ENCODE peak calls at places on chromosome 6, in eight cellular contexts. U, B, Y, I, W, X, H and T are unnamed samples.

GRCh38 chr6:151391471-151392428 is at the start of gene ZBTB2:
- DNase-seq in U (peak; percentile 64), I (peak; percentile 79), H (peak; percentile 81), Y (peak; percentile 89), W (peak; percentile 90), B (peak; percentile 42), X (peak; percentile 88), T (peak; percentile 73)

GRCh38 chr6:2460216-2460734 is 214.9 kb upstream of the GMDS start:
- DNase-seq in U (no peak), X (no peak), H (no peak), I (no peak), B (no peak), Y (no peak), W (no peak), T (no peak)

GRCh38 chr6:134035823-134036296 is 16.6 kb downstream of the SLC2A12 start:
- DNase-seq in X (peak; percentile 15), Y (peak; percentile 64), W (no peak), B (no peak), H (no peak), I (peak; percentile 59), U (peak; percentile 40), T (no peak)

GRCh38 chr6:7726416-7727149 is 684 bp downstream of the BMP6 start:
- DNase-seq in W (no peak), B (no peak), U (no peak), Y (no peak), X (peak; percentile 14), I (no peak), H (no peak), T (peak; percentile 30)

GRCh38 chr6:126066068-126067048 is 80.0 kb downstream of the TRMT11 start:
- DNase-seq in I (peak; percentile 36), B (no peak), X (no peak), Y (no peak), W (no peak), H (no peak), U (no peak), T (peak; percentile 76)

GRCh38 chr6:73951186-73951585 is 255.2 kb downstream of the CD109 start:
- DNase-seq in X (no peak), W (no peak), U (no peak), Y (peak; percentile 7), B (no peak), H (no peak), I (peak; percentile 40), T (no peak)

GRCh38 chr6:163501440-163501839 is 86.9 kb downstream of the QKI start:
- DNase-seq in Y (no peak), I (no peak), H (no peak), B (no peak), U (no peak), W (no peak), X (no peak), T (no peak)

GRCh38 chr6:96563853-96564252 is 925 bp downstream of the FHL5 start:
- DNase-seq in W (no peak), I (no peak), Y (no peak), B (no peak), H (no peak), X (no peak), U (no peak), T (no peak)

DNA sequence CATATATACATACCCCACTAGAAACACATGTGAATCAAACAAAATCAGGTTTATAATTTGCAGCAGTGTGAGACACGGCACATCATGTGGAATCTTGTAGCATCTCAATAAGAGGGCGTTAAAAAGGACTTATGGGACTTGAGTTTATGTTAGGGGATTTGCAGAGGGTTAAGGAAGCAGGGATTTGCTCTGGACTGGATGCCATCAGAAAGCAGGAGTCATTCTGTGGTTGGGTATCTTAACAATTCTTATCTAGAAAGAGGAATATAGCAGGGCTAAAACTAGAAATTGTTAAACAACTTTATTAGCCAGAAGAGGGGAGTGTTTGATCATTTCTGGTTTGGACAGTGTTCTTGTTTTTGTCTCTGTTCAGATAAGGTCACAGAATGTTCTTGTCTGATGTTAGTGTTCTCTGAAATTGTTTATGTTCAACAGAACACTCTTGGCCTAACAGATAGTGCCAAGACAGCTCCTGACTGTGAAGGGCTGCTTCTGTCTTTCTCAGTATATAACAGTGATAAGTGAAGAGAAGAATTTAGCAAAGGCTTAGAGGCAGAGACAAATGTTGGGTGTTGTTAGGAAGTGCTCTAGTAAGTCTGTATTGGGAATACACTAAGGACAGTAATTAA is 39.2 kb downstream of the LIN28B start:
- DNase-seq in X (peak; percentile 35), B (no peak), U (no peak), Y (peak; percentile 19), H (no peak), I (peak; percentile 54), W (no peak), T (no peak)
- H3K27ac ChIP-seq in X (peak overlapping the region; percentile 14), B (no peak overlapping the region), U (no peak overlapping the region), Y (no peak overlapping the region), H (no peak overlapping the region), I (no peak overlapping the region), W (no peak overlapping the region), T (no peak overlapping the region)

DNA sequence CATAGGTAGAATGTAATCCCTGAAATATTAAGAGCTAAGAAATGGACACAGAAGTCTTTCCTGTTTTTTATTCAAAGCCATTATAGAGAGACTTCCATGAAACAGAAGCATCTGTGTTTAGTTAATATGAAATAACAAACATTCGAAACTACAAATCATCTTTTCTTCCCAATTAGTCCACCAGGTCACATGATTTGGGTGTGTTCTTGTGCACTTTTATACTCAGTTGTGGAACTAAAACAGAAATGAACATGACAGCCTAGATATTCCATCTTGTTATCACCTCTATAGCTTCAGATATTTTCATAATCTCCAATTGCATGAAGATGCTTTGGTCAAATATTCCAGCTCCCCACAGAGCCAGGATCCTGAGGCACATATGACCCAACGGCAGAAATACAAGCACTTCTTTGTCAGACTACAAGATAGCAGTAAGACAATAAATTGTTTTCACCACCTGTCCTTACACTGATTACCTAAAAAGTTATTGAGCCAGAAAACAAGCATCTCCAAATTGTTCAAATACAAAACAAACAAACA is 116.8 kb upstream of the BEND6 start:
- DNase-seq in X (no peak), H (no peak), I (no peak), Y (no peak), W (no peak), B (no peak), U (no peak), T (no peak)
- H3K4me1 ChIP-seq in X (no peaks in the 10 kb centered on the region), H (peaks cover 46% of the 10 kb centered on the region), I (peaks cover 7% of the 10 kb centered on the region), Y (peaks cover 3% of the 10 kb centered on the region), W (peaks cover 41% of the 10 kb centered on the region), B (peaks cover 5% of the 10 kb centered on the region), U (peaks cover 28% of the 10 kb centered on the region), T (no peaks in the 10 kb centered on the region)

DNA sequence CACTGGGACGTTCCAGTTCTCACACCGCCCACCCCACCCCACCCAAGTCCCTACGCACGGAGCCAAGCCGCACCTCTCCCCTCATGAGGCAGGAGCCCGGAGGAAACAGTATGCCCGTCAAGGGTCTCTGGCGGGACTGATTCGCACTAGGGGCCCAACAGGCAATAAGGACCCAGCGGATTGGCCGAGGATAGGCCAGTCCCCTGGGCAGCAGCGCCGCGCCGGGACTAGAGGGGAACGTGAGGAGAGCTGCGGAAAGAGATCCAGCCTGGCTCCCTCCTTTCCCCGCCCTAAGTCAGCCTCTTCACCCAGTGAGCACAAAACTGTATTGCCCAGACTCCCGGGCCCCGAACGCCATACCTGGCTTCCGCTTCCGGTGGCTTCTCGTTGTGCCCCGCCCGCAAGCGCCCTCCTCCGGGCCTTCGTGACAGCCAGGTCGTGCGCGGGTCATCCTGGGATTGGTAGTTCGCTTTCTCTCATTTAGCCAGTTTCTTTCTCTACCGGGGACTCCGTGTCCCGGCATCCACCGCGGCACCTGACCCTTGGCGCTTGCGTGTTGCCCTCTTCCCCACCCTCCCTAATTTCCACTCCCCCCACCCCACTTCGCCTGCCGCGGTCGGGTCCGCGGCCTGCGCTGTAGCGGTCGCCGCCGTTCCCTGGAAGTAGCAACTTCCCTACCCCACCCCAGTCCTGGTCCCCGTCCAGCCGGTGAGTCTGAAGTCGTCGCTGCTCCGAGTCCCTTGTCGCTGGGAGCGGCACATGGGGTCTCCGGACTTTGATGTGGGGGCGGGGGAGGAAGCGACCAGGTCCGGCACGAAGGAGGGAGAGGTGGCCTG is at the start of gene CSNK2B:
- DNase-seq in I (peak; percentile 97), Y (peak; percentile 96), B (peak; percentile 95), U (peak; percentile 99), W (peak; percentile 99), H (peak; percentile 99), X (peak; percentile 98), T (peak; percentile 98)
- H3K36me3 ChIP-seq in I (peaks cover 22% of the 10 kb centered on the region), Y (peaks cover 38% of the 10 kb centered on the region), B (peaks cover 32% of the 10 kb centered on the region), U (peaks cover 60% of the 10 kb centered on the region), W (peaks cover 67% of the 10 kb centered on the region), H (peaks cover 59% of the 10 kb centered on the region), X (no peaks in the 10 kb centered on the region), T (peaks cover 35% of the 10 kb centered on the region)

GRCh38 chr6:52286798-52287432 is 2.4 kb upstream of the MCM3 start:
- DNase-seq in W (peak; percentile 60), H (peak; percentile 79), I (peak; percentile 83), B (no peak), U (peak; percentile 78), X (peak; percentile 76), Y (peak; percentile 72), T (peak; percentile 72)
- H3K27ac ChIP-seq in W (no peak overlapping the region), H (no peak overlapping the region), I (no peak overlapping the region), B (no peak overlapping the region), U (no peak overlapping the region), X (no peak overlapping the region), Y (no peak overlapping the region), T (no peak overlapping the region)